ENCODE peak calls at places on chromosomes 12 and 14, in four cellular contexts. One of them, this sample, is unnamed.

GRCh38 chr12:90460681-90461080 is 494.3 kb downstream of the CCER1 start:
- DNase-seq in heart left ventricle: no peak
- DNase-seq in transverse colon: no peak
- DNase-seq in stomach: no peak
- DNase-seq in this sample: no peak

GRCh38 chr12:39723831-39724230 is 104.2 kb upstream of the ABCD2 start:
- DNase-seq in heart left ventricle: no peak
- DNase-seq in transverse colon: no peak
- DNase-seq in stomach: no peak
- DNase-seq in this sample: no peak

GRCh38 chr14:92443741-92444140 is 69.8 kb upstream of the RIN3 start:
- DNase-seq in heart left ventricle: no peak
- DNase-seq in transverse colon: no peak
- DNase-seq in stomach: no peak
- DNase-seq in this sample: no peak

GRCh38 chr12:48157889-48158370 is 615 bp upstream of the ASB8 start:
- DNase-seq in heart left ventricle: no peak
- DNase-seq in transverse colon: no peak
- DNase-seq in stomach: no peak
- DNase-seq in this sample: no peak

GRCh38 chr14:54220122-54220691 is 176.6 kb upstream of the CDKN3 start:
- DNase-seq in heart left ventricle: no peak
- DNase-seq in transverse colon: no peak
- DNase-seq in stomach: no peak
- DNase-seq in this sample: no peak

GRCh38 chr12:16685107-16685506 is 79.1 kb upstream of the LMO3 start:
- DNase-seq in heart left ventricle: no peak
- DNase-seq in transverse colon: no peak
- DNase-seq in stomach: no peak
- DNase-seq in this sample: no peak

GRCh38 chr14:98704441-98704840 is 567.6 kb downstream of the BCL11B start:
- DNase-seq in heart left ventricle: no peak
- DNase-seq in transverse colon: peak; percentile 9
- DNase-seq in stomach: no peak
- DNase-seq in this sample: no peak

GRCh38 chr12:91620949-91621348 is 438.3 kb upstream of the DCN start:
- DNase-seq in heart left ventricle: no peak
- DNase-seq in transverse colon: no peak
- DNase-seq in stomach: no peak
- DNase-seq in this sample: no peak

GRCh38 chr14:21476925-21477681 is at the start of the genes RAB2B and TOX4:
- DNase-seq in heart left ventricle: peak; percentile 95
- DNase-seq in transverse colon: peak; percentile 97
- DNase-seq in stomach: peak; percentile 95
- DNase-seq in this sample: peak; percentile 81

GRCh38 chr12:111404362-111405148 is 1.2 kb upstream of the SH2B3 start:
- DNase-seq in heart left ventricle: no peak
- DNase-seq in transverse colon: no peak
- DNase-seq in stomach: no peak
- DNase-seq in this sample: no peak

GRCh38 chr12:90987101-90987500 is 17.7 kb downstream of the EPYC start:
- DNase-seq in heart left ventricle: no peak
- DNase-seq in transverse colon: no peak
- DNase-seq in stomach: no peak
- DNase-seq in this sample: no peak

GRCh38 chr14:54048736-54049135 is 92.1 kb upstream of the BMP4 start:
- DNase-seq in heart left ventricle: no peak
- DNase-seq in transverse colon: no peak
- DNase-seq in stomach: no peak
- DNase-seq in this sample: no peak

GRCh38 chr14:105861985-105862465 is 335.6 kb downstream of the TMEM121 start:
- DNase-seq in heart left ventricle: no peak
- DNase-seq in transverse colon: peak; percentile 27
- DNase-seq in stomach: peak; percentile 23
- DNase-seq in this sample: peak; percentile 60

GRCh38 chr12:66804555-66804954 is 125.7 kb upstream of the GRIP1 start:
- DNase-seq in heart left ventricle: no peak
- DNase-seq in transverse colon: no peak
- DNase-seq in stomach: no peak
- DNase-seq in this sample: no peak

GRCh38 chr12:131882804-131883520 is 11.5 kb upstream of the ULK1 start:
- DNase-seq in heart left ventricle: no peak
- DNase-seq in transverse colon: no peak
- DNase-seq in stomach: no peak
- DNase-seq in this sample: no peak

GRCh38 chr14:106844608-106845285 is 1318.4 kb downstream of the TMEM121 start:
- DNase-seq in heart left ventricle: peak; percentile 85
- DNase-seq in transverse colon: peak; percentile 90
- DNase-seq in stomach: peak; percentile 64
- DNase-seq in this sample: no peak

GRCh38 chr12:4112290-4112689 is 161.3 kb upstream of the CCND2 start:
- DNase-seq in heart left ventricle: no peak
- DNase-seq in transverse colon: no peak
- DNase-seq in stomach: no peak
- DNase-seq in this sample: no peak

GRCh38 chr14:99320105-99320572 is 48.1 kb upstream of the BCL11B start:
- DNase-seq in heart left ventricle: peak; percentile 76
- DNase-seq in transverse colon: peak; percentile 67
- DNase-seq in stomach: peak; percentile 55
- DNase-seq in this sample: peak; percentile 83

GRCh38 chr12:81692008-81692407 is 67.1 kb downstream of the PPFIA2 start:
- DNase-seq in heart left ventricle: no peak
- DNase-seq in transverse colon: no peak
- DNase-seq in stomach: no peak
- DNase-seq in this sample: no peak

GRCh38 chr14:61321385-61322010 is at the start of gene PRKCH:
- DNase-seq in heart left ventricle: peak; percentile 90
- DNase-seq in transverse colon: peak; percentile 79
- DNase-seq in stomach: peak; percentile 76
- DNase-seq in this sample: peak; percentile 78
- TF ChIP-seq POLR2A in heart left ventricle: peak; percentile 30
- TF ChIP-seq POLR2A in transverse colon: peak; percentile 60
- TF ChIP-seq POLR2A in stomach: no peak
- TF ChIP-seq POLR2A in this sample: no peak

GRCh38 chr12:120822832-120823503 is 81.2 kb downstream of the SPPL3 start:
- DNase-seq in heart left ventricle: no peak
- DNase-seq in transverse colon: no peak
- DNase-seq in stomach: no peak
- DNase-seq in this sample: no peak
- TF ChIP-seq POLR2A in heart left ventricle: no peak
- TF ChIP-seq POLR2A in transverse colon: no peak
- TF ChIP-seq POLR2A in stomach: no peak
- TF ChIP-seq POLR2A in this sample: no peak

GRCh38 chr12:751828-752672 is at the start of gene WNK1:
- DNase-seq in heart left ventricle: peak; percentile 99
- DNase-seq in transverse colon: peak; percentile 97
- DNase-seq in stomach: peak; percentile 98
- DNase-seq in this sample: peak; percentile 78

GRCh38 chr12:754238-754816 is 1.9 kb downstream of the WNK1 start:
- DNase-seq in heart left ventricle: peak; percentile 54
- DNase-seq in transverse colon: no peak
- DNase-seq in stomach: no peak
- DNase-seq in this sample: no peak

GRCh38 chr12:753401-754237 is 1.2 kb downstream of the WNK1 start:
- DNase-seq in heart left ventricle: peak; percentile 81
- DNase-seq in transverse colon: peak; percentile 63
- DNase-seq in stomach: peak; percentile 51
- DNase-seq in this sample: no peak

GRCh38 chr12:751192-751827 is 1.1 kb upstream of the WNK1 start:
- DNase-seq in heart left ventricle: peak; percentile 95
- DNase-seq in transverse colon: peak; percentile 93
- DNase-seq in stomach: peak; percentile 92
- DNase-seq in this sample: peak; percentile 49

GRCh38 chr12:752673-753400 is 458 bp downstream of the WNK1 start:
- DNase-seq in heart left ventricle: peak; percentile 81
- DNase-seq in transverse colon: peak; percentile 69
- DNase-seq in stomach: peak; percentile 68
- DNase-seq in this sample: no peak
- TF ChIP-seq POLR2A in heart left ventricle: peak; percentile 7
- TF ChIP-seq POLR2A in transverse colon: peak; percentile 49
- TF ChIP-seq POLR2A in stomach: no peak
- TF ChIP-seq POLR2A in this sample: no peak

DNA sequence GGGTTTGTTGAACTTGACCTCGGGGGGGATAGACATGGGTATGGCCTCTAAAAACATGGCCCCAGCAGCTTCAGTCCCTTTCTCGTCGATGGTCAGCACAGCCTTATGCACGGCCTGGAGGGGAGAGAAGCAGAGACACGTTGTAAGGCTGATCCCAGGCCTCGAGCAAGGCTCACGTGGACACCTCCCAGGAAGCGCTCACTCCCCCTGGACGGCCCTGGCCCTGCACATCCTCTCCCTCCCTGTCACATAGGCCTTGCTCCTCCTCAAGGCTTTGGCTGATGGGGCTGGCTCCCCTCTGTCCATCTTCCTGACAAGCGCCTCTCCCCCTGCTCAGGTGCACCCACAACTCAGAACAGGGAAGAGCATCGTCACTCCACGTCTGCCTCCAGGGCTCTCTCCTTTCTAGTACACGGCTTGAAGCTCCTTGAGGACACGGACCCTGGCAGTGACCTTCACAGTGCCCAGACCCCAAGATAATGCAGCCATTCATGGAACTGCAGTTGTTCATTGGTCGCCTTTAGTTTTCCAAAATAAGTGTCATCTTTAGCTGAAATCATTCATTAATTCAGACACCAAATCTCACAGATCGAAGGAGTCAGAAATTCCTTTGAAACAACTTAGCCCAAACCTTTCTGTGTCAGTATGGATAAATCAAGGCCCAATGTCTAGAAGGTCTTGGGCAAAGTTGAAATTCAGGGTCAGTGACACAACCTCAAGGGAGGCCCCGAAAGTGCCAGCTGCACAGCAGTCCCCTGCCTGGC is 9.7 kb downstream of the SERPINA1 start:
- DNase-seq in heart left ventricle: no peak
- DNase-seq in transverse colon: no peak
- DNase-seq in stomach: no peak
- DNase-seq in this sample: no peak
- TF ChIP-seq POLR2A in heart left ventricle: no peak
- TF ChIP-seq POLR2A in transverse colon: no peak
- TF ChIP-seq POLR2A in stomach: no peak
- TF ChIP-seq POLR2A in this sample: no peak

GRCh38 chr14:71327691-71328090 is 420.4 kb downstream of the PCNX1 start:
- DNase-seq in heart left ventricle: no peak
- DNase-seq in transverse colon: no peak
- DNase-seq in stomach: no peak
- DNase-seq in this sample: no peak

GRCh38 chr14:71321556-71322315 is 414.5 kb downstream of the PCNX1 start:
- DNase-seq in heart left ventricle: no peak
- DNase-seq in transverse colon: no peak
- DNase-seq in stomach: no peak
- DNase-seq in this sample: no peak

GRCh38 chr14:71328183-71328582 is 420.9 kb downstream of the PCNX1 start:
- DNase-seq in heart left ventricle: no peak
- DNase-seq in transverse colon: no peak
- DNase-seq in stomach: no peak
- DNase-seq in this sample: no peak

GRCh38 chr14:71322660-71323250 is 415.5 kb downstream of the PCNX1 start:
- DNase-seq in heart left ventricle: no peak
- DNase-seq in transverse colon: no peak
- DNase-seq in stomach: no peak
- DNase-seq in this sample: no peak

GRCh38 chr14:71324767-71325272 is 417.6 kb downstream of the PCNX1 start:
- DNase-seq in heart left ventricle: no peak
- DNase-seq in transverse colon: peak; percentile 37
- DNase-seq in stomach: no peak
- DNase-seq in this sample: no peak
- TF ChIP-seq POLR2A in heart left ventricle: no peak
- TF ChIP-seq POLR2A in transverse colon: no peak
- TF ChIP-seq POLR2A in stomach: no peak
- TF ChIP-seq POLR2A in this sample: peak; percentile 60

DNA sequence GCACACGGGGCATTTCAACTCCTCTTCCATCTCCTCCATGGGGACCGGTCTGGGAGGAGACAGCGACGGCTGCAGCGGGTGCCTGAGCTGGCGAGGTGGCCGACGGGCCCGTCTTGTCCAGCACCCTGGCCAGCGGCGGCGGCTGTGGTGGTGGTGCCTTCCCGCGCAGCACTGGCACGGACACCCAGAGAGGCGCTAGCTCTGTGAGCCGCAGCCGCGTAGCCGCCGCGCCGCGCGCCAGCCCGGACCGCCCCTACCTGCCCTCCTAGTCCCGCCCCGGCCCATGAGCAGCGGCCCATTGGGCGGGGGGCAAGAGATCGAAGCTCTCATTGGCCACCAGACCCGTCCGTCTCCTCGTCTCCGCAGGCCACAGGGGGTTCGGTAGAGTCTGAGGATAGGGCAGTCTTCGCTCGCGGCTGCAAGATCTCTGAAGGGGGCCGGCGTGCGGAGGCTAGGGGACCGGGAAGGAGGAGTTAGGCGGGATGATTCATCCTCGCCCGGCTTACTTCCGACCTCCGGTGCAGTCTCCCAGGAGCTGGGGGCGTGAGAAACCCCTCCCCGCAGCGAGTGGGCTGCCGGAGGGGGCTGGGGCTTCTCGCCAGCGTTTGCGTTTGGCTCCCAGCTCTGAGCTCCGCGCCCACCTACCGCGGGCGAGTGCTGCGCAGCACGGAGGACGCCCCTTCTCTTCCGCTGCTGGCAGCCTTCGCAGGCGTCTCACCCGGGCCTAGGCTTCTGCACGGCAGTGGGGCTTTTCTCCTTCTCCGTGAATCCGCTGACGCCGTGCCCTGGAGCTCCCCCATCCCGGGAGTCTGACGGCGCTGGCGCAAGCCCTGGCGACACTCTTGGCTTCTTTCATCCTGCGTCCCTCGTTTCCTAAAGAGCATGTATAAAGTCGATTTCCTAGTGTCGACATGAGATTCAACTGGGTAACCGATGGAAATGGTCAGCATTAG is at the start of gene TRIM9:
- DNase-seq in heart left ventricle: peak; percentile 95
- DNase-seq in transverse colon: peak; percentile 96
- DNase-seq in stomach: peak; percentile 89
- DNase-seq in this sample: peak; percentile 97
- TF ChIP-seq POLR2A in heart left ventricle: no peak
- TF ChIP-seq POLR2A in transverse colon: peak; percentile 25
- TF ChIP-seq POLR2A in stomach: no peak
- TF ChIP-seq POLR2A in this sample: no peak

GRCh38 chr14:25046301-25046943 is 3.5 kb downstream of the STXBP6 start:
- DNase-seq in heart left ventricle: no peak
- DNase-seq in transverse colon: no peak
- DNase-seq in stomach: no peak
- DNase-seq in this sample: no peak
- TF ChIP-seq POLR2A in heart left ventricle: no peak
- TF ChIP-seq POLR2A in transverse colon: no peak
- TF ChIP-seq POLR2A in stomach: no peak
- TF ChIP-seq POLR2A in this sample: no peak